ENCODE peak calls at places on chromosomes 4 and X, in nine cellular contexts. I is thoracic aorta, V is cardiac muscle cell, R is HepG2, E is mammary epithelial cell, F is MCF 10A, C is AG09309, S is fibroblast of mammary gland, X is tibial artery. A is an unnamed sample.

GRCh38 chr4:4361883-4362282 is 25.0 kb upstream of the NSG1 start:
- DNase-seq in E (no peak), V (no peak), R (no peak), F (no peak), S (no peak), X (no peak), I (no peak), C (no peak), A (no peak)

GRCh38 chrX:134416106-134416505 is 43.9 kb upstream of the HPRT1 start:
- DNase-seq in X (no peak), E (no peak), C (no peak), I (no peak), R (no peak), V (no peak), S (peak; percentile 11), F (no peak), A (no peak)

GRCh38 chr4:560731-561211 is 15.3 kb downstream of the TMEM271 start:
- DNase-seq in I (no peak), X (no peak), S (no peak), V (no peak), C (no peak), E (no peak), F (no peak), R (no peak), A (no peak)

GRCh38 chr4:105715692-105716278 is 7.2 kb downstream of the GSTCD start:
- DNase-seq in E (peak; percentile 22), I (no peak), C (no peak), X (no peak), R (peak; percentile 28), S (peak; percentile 56), F (peak; percentile 55), V (peak; percentile 55), A (no peak)

GRCh38 chr4:147837435-147837834 is 105.5 kb downstream of the ARHGAP10 start:
- DNase-seq in V (no peak), S (no peak), E (no peak), I (no peak), X (no peak), F (peak; percentile 51), C (no peak), R (peak; percentile 6), A (no peak)

GRCh38 chr4:174672276-174672675 is 150.0 kb upstream of the HPGD start:
- DNase-seq in V (no peak), X (no peak), S (no peak), R (no peak), E (peak; percentile 80), I (no peak), F (peak; percentile 58), C (no peak), A (no peak)

GRCh38 chr4:87174672-87175071 is 45.7 kb downstream of the KLHL8 start:
- DNase-seq in R (no peak), V (no peak), F (no peak), E (no peak), S (no peak), C (no peak), X (no peak), I (no peak), A (no peak)

GRCh38 chr4:70326052-70326451 is 8.7 kb upstream of the CABS1 start:
- DNase-seq in C (no peak), V (no peak), S (no peak), E (no peak), X (no peak), R (no peak), I (no peak), F (no peak), A (no peak)

GRCh38 chr4:128512161-128512560 is 224.5 kb upstream of the PGRMC2 start:
- DNase-seq in E (no peak), V (no peak), F (no peak), R (no peak), C (peak; percentile 32), X (no peak), S (no peak), I (no peak), A (no peak)

GRCh38 chr4:151099226-151099975 is at the start of gene RPS3A:
- DNase-seq in I (peak; percentile 86), V (peak; percentile 99), E (peak; percentile 100), F (peak; percentile 98), X (peak; percentile 96), R (peak; percentile 94), C (peak; percentile 94), S (peak; percentile 98), A (peak; percentile 97)
- TF ChIP-seq CTCF in I (peak; percentile 40), V (peak; percentile 81), E (peak; percentile 81), F (peak; percentile 78), X (peak; percentile 79), R (peak; percentile 98), C (peak; percentile 83), S (peak; percentile 69), A (peak; percentile 87)

DNA sequence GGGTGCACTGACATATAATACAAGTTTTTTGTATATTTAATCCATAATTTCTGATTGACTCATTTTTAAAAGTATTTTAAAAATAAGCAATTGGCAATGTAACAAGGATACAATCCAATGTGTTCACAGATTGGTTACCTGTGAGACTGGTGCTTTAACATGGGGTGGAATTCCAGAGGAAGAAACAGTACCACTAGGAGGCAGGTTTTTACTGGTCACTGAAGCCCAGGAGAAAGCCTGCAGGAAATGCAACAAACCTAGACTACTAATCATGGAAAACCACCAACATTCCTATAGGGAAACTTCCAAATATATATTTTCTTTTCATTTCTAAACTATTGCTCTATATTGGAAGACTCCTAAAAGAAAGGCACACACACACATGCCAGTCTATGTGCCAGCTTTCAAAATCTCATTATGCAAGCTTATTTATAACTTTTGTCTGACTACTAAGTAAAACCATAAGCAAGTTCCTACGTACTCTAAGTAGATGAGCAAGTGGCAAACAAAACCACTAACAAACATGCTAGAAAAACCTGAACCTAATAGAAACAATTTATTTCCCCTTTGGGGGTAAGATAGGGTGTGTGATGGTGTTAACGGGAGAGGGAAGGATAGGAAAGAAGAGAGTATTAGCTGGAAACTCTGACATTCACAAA is 19.2 kb downstream of the G3BP2 start:
- DNase-seq in E (peak; percentile 46), F (peak; percentile 45), R (peak; percentile 51), V (peak; percentile 60), S (peak; percentile 48), I (no peak), C (no peak), X (no peak), A (no peak)
- TF ChIP-seq CTCF in E (peak; percentile 70), F (peak; percentile 45), R (peak; percentile 69), V (peak; percentile 62), S (peak; percentile 60), I (peak; percentile 36), C (peak; percentile 71), X (peak; percentile 25), A (peak; percentile 45)

GRCh38 chr4:140152015-140152703 is 1.8 kb downstream of the MAML3 start:
- DNase-seq in E (no peak), X (no peak), V (no peak), R (no peak), I (no peak), S (no peak), F (no peak), C (no peak), A (peak; percentile 85)

GRCh38 chr4:140150886-140151699 is 2.9 kb downstream of the MAML3 start:
- DNase-seq in R (no peak), S (peak; percentile 93), F (peak; percentile 95), X (peak; percentile 91), I (peak; percentile 71), C (peak; percentile 72), V (peak; percentile 98), E (peak; percentile 85), A (peak; percentile 90)

GRCh38 chr4:140150636-140150885 is 3.4 kb downstream of the MAML3 start:
- DNase-seq in S (no peak), F (no peak), X (peak; percentile 88), I (no peak), V (no peak), C (no peak), R (no peak), E (peak; percentile 80), A (peak; percentile 89)

GRCh38 chr4:140151700-140152014 is 2.3 kb downstream of the MAML3 start:
- DNase-seq in R (peak; percentile 23), X (peak; percentile 84), I (peak; percentile 30), F (peak; percentile 90), V (peak; percentile 91), S (peak; percentile 69), E (peak; percentile 79), C (no peak), A (peak; percentile 87)

GRCh38 chr4:140149851-140150635 is 3.9 kb downstream of the MAML3 start:
- DNase-seq in V (peak; percentile 51), I (peak; percentile 15), S (peak; percentile 41), R (no peak), C (no peak), F (peak; percentile 60), X (peak; percentile 75), E (peak; percentile 61), A (peak; percentile 84)
- TF ChIP-seq CTCF in V (no peak), I (no peak), S (no peak), R (no peak), C (no peak), F (no peak), X (peak; percentile 29), E (no peak), A (no peak)

GRCh38 chrX:16664626-16665025 is 14.7 kb downstream of the S100G start:
- DNase-seq in V (no peak), I (no peak), E (no peak), X (no peak), F (no peak), C (no peak), R (no peak), S (no peak), A (no peak)

GRCh38 chrX:16665089-16665488 is 15.1 kb downstream of the S100G start:
- DNase-seq in I (no peak), S (peak; percentile 80), V (peak; percentile 53), E (peak; percentile 8), R (no peak), X (no peak), C (no peak), F (peak; percentile 12), A (no peak)

GRCh38 chrX:16666541-16666940 is 16.6 kb downstream of the S100G start:
- DNase-seq in I (no peak), S (peak; percentile 33), E (no peak), F (no peak), C (no peak), V (no peak), X (no peak), R (no peak), A (no peak)

GRCh38 chrX:16662402-16662801 is 12.4 kb downstream of the S100G start:
- DNase-seq in S (no peak), E (no peak), X (no peak), I (no peak), C (no peak), F (no peak), R (no peak), V (no peak), A (no peak)

DNA sequence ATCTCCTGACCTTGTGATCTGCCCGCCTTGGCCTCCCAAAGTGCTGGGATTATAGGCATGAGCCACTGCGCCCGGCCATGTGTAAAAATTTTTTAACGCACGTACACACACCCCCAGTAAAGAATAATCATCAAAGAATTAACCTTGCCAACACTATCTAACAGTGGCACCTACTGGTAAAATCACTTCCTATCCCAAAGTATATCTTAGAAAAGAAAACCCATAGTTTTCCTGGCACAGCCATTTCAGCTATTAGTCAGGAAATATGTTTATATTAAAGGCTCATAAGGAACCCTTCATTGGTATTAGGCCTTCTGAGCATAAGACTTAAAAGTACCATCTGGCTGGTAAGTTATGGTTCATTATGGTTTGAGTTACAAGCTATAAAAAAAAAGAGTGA is 14.1 kb downstream of the S100G start:
- DNase-seq in S (peak; percentile 59), I (no peak), R (no peak), C (no peak), F (no peak), E (no peak), V (no peak), X (no peak), A (no peak)
- TF ChIP-seq CTCF in S (peak; percentile 24), I (no peak), R (no peak), C (peak; percentile 32), F (no peak), E (peak; percentile 34), V (no peak), X (no peak), A (no peak)